ENCODE peak calls at places on chromosome 5, in eight cellular contexts. R is CD4-positive, alpha-beta T cell; Y is mesothelial cell of epicardium; E is D721Med; L is suprapubic skin; T is IMR-90; Z is fibroblast of mammary gland; V is nephron progenitor cell. F is an unnamed sample.

GRCh38 chr5:164013077-164013670 is 507.8 kb downstream of the MAT2B start:
- DNase-seq in L (no peak), T (peak; percentile 86), V (peak; percentile 75), E (no peak), Y (peak; percentile 22), R (no peak), Z (peak; percentile 81), F (peak; percentile 62)

GRCh38 chr5:22649076-22649475 is 204.1 kb downstream of the CDH12 start:
- DNase-seq in R (no peak), T (no peak), Y (no peak), E (no peak), L (no peak), Z (no peak), V (no peak), F (no peak)

GRCh38 chr5:43044181-43044914 is 4.2 kb upstream of the ANXA2R start:
- DNase-seq in L (no peak), T (peak; percentile 68), E (no peak), V (peak; percentile 49), Y (no peak), R (no peak), Z (peak; percentile 60), F (peak; percentile 39)

GRCh38 chr5:116032094-116032517 is at the start of gene ARL14EPL:
- DNase-seq in E (no peak), Y (no peak), R (no peak), V (no peak), Z (peak; percentile 90), T (peak; percentile 92), L (no peak), F (peak; percentile 71)

GRCh38 chr5:124697912-124698690 is 48.3 kb downstream of the ZNF608 start:
- DNase-seq in L (no peak), E (no peak), T (peak; percentile 32), V (no peak), R (no peak), Z (no peak), Y (no peak), F (peak; percentile 11)

GRCh38 chr5:148482697-148483462 is 99.1 kb downstream of the FBXO38 start:
- DNase-seq in Y (no peak), Z (peak; percentile 53), V (peak; percentile 63), T (peak; percentile 34), E (no peak), R (peak; percentile 51), L (no peak), F (peak; percentile 40)

GRCh38 chr5:15566306-15566705 is 66.3 kb downstream of the FBXL7 start:
- DNase-seq in L (no peak), R (no peak), Z (peak; percentile 44), Y (no peak), T (no peak), V (no peak), E (no peak), F (peak; percentile 27)

GRCh38 chr5:39072915-39073758 is 1.1 kb downstream of the RICTOR start:
- DNase-seq in L (no peak), E (no peak), Z (peak; percentile 42), V (peak; percentile 52), R (peak; percentile 51), T (peak; percentile 45), Y (no peak), F (peak; percentile 33)

GRCh38 chr5:77987988-77988387 is 211.8 kb upstream of the TBCA start:
- DNase-seq in V (no peak), T (no peak), L (no peak), E (no peak), Z (no peak), Y (no peak), R (no peak), F (no peak)
- TF ChIP-seq CTCF in V (no peak), T (no peak), L (no peak), E (no peak), Z (no peak), Y (no peak), R (no peak), F (no peak)

DNA sequence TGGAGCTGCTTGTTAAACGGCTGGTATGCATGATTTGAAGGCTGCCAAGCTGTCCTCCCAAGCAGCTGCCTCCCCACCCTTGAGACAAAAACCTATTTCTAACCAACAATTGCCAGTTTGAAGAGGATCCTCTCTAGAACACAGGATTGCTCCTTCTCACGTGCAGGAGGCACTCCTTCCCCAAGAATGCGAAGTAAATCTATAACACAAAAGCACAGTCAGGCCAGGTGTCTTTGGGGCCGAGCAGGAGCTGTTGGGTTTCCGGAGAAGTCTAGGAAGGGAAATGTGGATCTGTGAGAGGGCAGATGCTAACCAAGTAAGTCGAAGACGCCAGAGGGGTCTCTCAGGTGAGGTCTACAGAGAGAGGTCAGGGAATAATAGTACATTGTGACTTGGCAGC is 35.4 kb upstream of the GNPDA1 start:
- DNase-seq in Z (no peak), E (no peak), L (no peak), V (no peak), Y (no peak), T (no peak), R (no peak), F (no peak)
- TF ChIP-seq CTCF in Z (no peak), E (no peak), L (no peak), V (no peak), Y (no peak), T (no peak), R (no peak), F (no peak)

GRCh38 chr5:94893404-94894145 is 275.1 kb downstream of the SLF1 start:
- DNase-seq in T (peak; percentile 4), R (no peak), V (no peak), E (no peak), Z (peak; percentile 28), L (no peak), Y (no peak), F (peak; percentile 7)
- TF ChIP-seq CTCF in T (peak; percentile 38), R (no peak), V (peak; percentile 57), E (peak; percentile 56), Z (peak; percentile 36), L (no peak), Y (no peak), F (peak; percentile 50)

GRCh38 chr5:25444697-25445096 is 799.9 kb upstream of the CDH10 start:
- DNase-seq in Y (no peak), E (no peak), Z (no peak), T (no peak), L (no peak), R (no peak), V (no peak), F (no peak)
- TF ChIP-seq CTCF in Y (no peak), E (no peak), Z (no peak), T (no peak), L (no peak), R (no peak), V (no peak), F (no peak)